ENCODE peak calls at places on chromosome 4, in six cellular contexts. One of them, this sample, is unnamed.

GRCh38 chr4:180664766-180665368 is 1578.3 kb upstream of the TENM3 start:
- DNase-seq in left ventricle myocardium inferior: no peak
- DNase-seq in lung: peak; percentile 73
- DNase-seq in IMR-90: peak; percentile 90
- DNase-seq in PC-9: peak; percentile 47
- DNase-seq in uterus: peak; percentile 20
- DNase-seq in this sample: peak; percentile 54

GRCh38 chr4:968621-969394 is 4.6 kb downstream of the DGKQ start:
- DNase-seq in IMR-90: no peak
- DNase-seq in PC-9: no peak
- DNase-seq in lung: no peak
- DNase-seq in uterus: no peak
- DNase-seq in left ventricle myocardium inferior: no peak
- DNase-seq in this sample: no peak

GRCh38 chr4:141571368-141571767 is 65.0 kb upstream of the IL15 start:
- DNase-seq in left ventricle myocardium inferior: no peak
- DNase-seq in uterus: no peak
- DNase-seq in IMR-90: peak; percentile 60
- DNase-seq in lung: no peak
- DNase-seq in PC-9: no peak
- DNase-seq in this sample: no peak

GRCh38 chr4:166972071-166972470 is 262.2 kb downstream of the SPOCK3 start:
- DNase-seq in IMR-90: no peak
- DNase-seq in PC-9: no peak
- DNase-seq in left ventricle myocardium inferior: no peak
- DNase-seq in lung: no peak
- DNase-seq in uterus: no peak
- DNase-seq in this sample: no peak

GRCh38 chr4:129095811-129096454 is at the start of gene C4orf33:
- DNase-seq in lung: peak; percentile 73
- DNase-seq in IMR-90: peak; percentile 66
- DNase-seq in uterus: peak; percentile 53
- DNase-seq in PC-9: peak; percentile 53
- DNase-seq in left ventricle myocardium inferior: peak; percentile 65
- DNase-seq in this sample: peak; percentile 74

GRCh38 chr4:110840221-110840654 is 217.4 kb upstream of the PITX2 start:
- DNase-seq in PC-9: no peak
- DNase-seq in IMR-90: peak; percentile 72
- DNase-seq in left ventricle myocardium inferior: no peak
- DNase-seq in uterus: no peak
- DNase-seq in lung: no peak
- DNase-seq in this sample: no peak

GRCh38 chr4:23873717-23874535 is 15.9 kb downstream of the PPARGC1A start:
- DNase-seq in lung: no peak
- DNase-seq in uterus: no peak
- DNase-seq in IMR-90: no peak
- DNase-seq in left ventricle myocardium inferior: no peak
- DNase-seq in PC-9: no peak
- DNase-seq in this sample: no peak

GRCh38 chr4:143359794-143360193 is 23.1 kb downstream of the GAB1 start:
- DNase-seq in IMR-90: no peak
- DNase-seq in lung: no peak
- DNase-seq in uterus: no peak
- DNase-seq in PC-9: no peak
- DNase-seq in left ventricle myocardium inferior: no peak
- DNase-seq in this sample: no peak

GRCh38 chr4:122914292-122914904 is 8.0 kb downstream of the NUDT6 start:
- DNase-seq in uterus: no peak
- DNase-seq in IMR-90: peak; percentile 68
- DNase-seq in lung: no peak
- DNase-seq in PC-9: no peak
- DNase-seq in left ventricle myocardium inferior: no peak
- DNase-seq in this sample: no peak

GRCh38 chr4:25075851-25076250 is 45.1 kb upstream of the LGI2 start:
- DNase-seq in lung: no peak
- DNase-seq in left ventricle myocardium inferior: no peak
- DNase-seq in IMR-90: no peak
- DNase-seq in uterus: no peak
- DNase-seq in PC-9: no peak
- DNase-seq in this sample: no peak

DNA sequence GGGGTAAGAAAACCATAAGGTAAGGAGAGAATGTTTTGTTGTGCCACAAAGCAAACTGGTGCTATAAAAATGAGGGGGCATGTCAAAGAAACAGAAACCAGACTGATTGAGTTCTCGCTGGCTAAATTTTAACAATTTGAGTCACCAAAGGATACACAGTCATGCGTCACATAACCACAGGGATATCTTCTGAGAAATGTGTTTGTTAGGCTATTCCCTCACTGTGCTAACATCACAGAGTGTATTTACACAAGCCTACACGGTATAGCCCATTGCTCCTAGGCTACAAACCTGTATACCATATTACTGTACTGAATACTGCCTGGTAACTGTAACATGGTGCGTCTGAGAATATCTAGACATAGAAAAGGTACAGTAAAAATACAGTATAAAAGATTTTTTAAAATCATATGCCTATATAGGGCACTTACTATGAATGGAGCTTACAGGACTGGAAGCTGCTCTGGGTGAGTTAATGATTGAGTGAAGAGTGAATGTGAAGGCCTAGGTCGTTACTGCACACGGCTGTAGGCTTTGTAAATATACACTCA is 50.1 kb downstream of the FBXW7 start:
- DNase-seq in IMR-90: peak; percentile 94
- DNase-seq in left ventricle myocardium inferior: no peak
- DNase-seq in PC-9: no peak
- DNase-seq in lung: no peak
- DNase-seq in uterus: no peak
- DNase-seq in this sample: no peak
- H3K4me3 ChIP-seq in IMR-90: peak overlapping the region; percentile 37
- H3K4me3 ChIP-seq in left ventricle myocardium inferior: no peak overlapping the region
- H3K4me3 ChIP-seq in PC-9: no peak overlapping the region
- H3K4me3 ChIP-seq in lung: no peak overlapping the region
- H3K4me3 ChIP-seq in uterus: no peak overlapping the region
- H3K4me3 ChIP-seq in this sample: no peak overlapping the region

GRCh38 chr4:38674206-38675144 is 10.5 kb downstream of the KLF3 start:
- DNase-seq in left ventricle myocardium inferior: no peak
- DNase-seq in PC-9: no peak
- DNase-seq in IMR-90: no peak
- DNase-seq in lung: no peak
- DNase-seq in uterus: no peak
- DNase-seq in this sample: no peak

GRCh38 chr4:38671594-38671943 is 7.6 kb downstream of the KLF3 start:
- DNase-seq in IMR-90: no peak
- DNase-seq in lung: no peak
- DNase-seq in left ventricle myocardium inferior: no peak
- DNase-seq in uterus: no peak
- DNase-seq in PC-9: no peak
- DNase-seq in this sample: no peak

GRCh38 chr4:38675167-38676121 is 11.4 kb downstream of the KLF3 start:
- DNase-seq in left ventricle myocardium inferior: peak; percentile 58
- DNase-seq in uterus: peak; percentile 74
- DNase-seq in IMR-90: peak; percentile 88
- DNase-seq in lung: peak; percentile 76
- DNase-seq in PC-9: peak; percentile 71
- DNase-seq in this sample: peak; percentile 68

GRCh38 chr4:38672247-38673071 is 8.5 kb downstream of the KLF3 start:
- DNase-seq in uterus: no peak
- DNase-seq in IMR-90: no peak
- DNase-seq in PC-9: no peak
- DNase-seq in left ventricle myocardium inferior: no peak
- DNase-seq in lung: no peak
- DNase-seq in this sample: no peak

GRCh38 chr4:38673109-38673978 is 9.3 kb downstream of the KLF3 start:
- DNase-seq in IMR-90: no peak
- DNase-seq in lung: peak; percentile 62
- DNase-seq in uterus: peak; percentile 63
- DNase-seq in PC-9: peak; percentile 62
- DNase-seq in left ventricle myocardium inferior: peak; percentile 67
- DNase-seq in this sample: peak; percentile 69
- H3K4me1 ChIP-seq in IMR-90: peaks cover 44% of the 10 kb centered on the region
- H3K4me1 ChIP-seq in lung: peaks cover 52% of the 10 kb centered on the region
- H3K4me1 ChIP-seq in uterus: peaks cover 30% of the 10 kb centered on the region
- H3K4me1 ChIP-seq in PC-9: peaks cover 78% of the 10 kb centered on the region
- H3K4me1 ChIP-seq in left ventricle myocardium inferior: peaks cover 100% of the 10 kb centered on the region
- H3K4me1 ChIP-seq in this sample: peaks cover 64% of the 10 kb centered on the region

GRCh38 chr4:137226221-137226620 is 306.1 kb downstream of the PCDH18 start:
- DNase-seq in PC-9: no peak
- DNase-seq in left ventricle myocardium inferior: no peak
- DNase-seq in IMR-90: no peak
- DNase-seq in uterus: no peak
- DNase-seq in lung: no peak
- DNase-seq in this sample: no peak

GRCh38 chr4:137226900-137227299 is 305.4 kb downstream of the PCDH18 start:
- DNase-seq in left ventricle myocardium inferior: no peak
- DNase-seq in uterus: no peak
- DNase-seq in PC-9: no peak
- DNase-seq in lung: no peak
- DNase-seq in IMR-90: peak; percentile 16
- DNase-seq in this sample: no peak
- TF ChIP-seq CTCF in left ventricle myocardium inferior: peak; percentile 15
- TF ChIP-seq CTCF in uterus: no peak
- TF ChIP-seq CTCF in PC-9: peak; percentile 40
- TF ChIP-seq CTCF in lung: no peak
- TF ChIP-seq CTCF in IMR-90: peak; percentile 28
- TF ChIP-seq CTCF in this sample: peak; percentile 31

GRCh38 chr4:119317996-119318395 is 3.9 kb downstream of the FABP2 start:
- DNase-seq in lung: no peak
- DNase-seq in IMR-90: no peak
- DNase-seq in PC-9: no peak
- DNase-seq in left ventricle myocardium inferior: no peak
- DNase-seq in uterus: no peak
- DNase-seq in this sample: no peak
- H3K4me3 ChIP-seq in lung: no peak overlapping the region
- H3K4me3 ChIP-seq in IMR-90: no peak overlapping the region
- H3K4me3 ChIP-seq in PC-9: no peak overlapping the region
- H3K4me3 ChIP-seq in left ventricle myocardium inferior: no peak overlapping the region
- H3K4me3 ChIP-seq in uterus: no peak overlapping the region
- H3K4me3 ChIP-seq in this sample: no peak overlapping the region

GRCh38 chr4:67624939-67625338 is 66.4 kb downstream of the STAP1 start:
- DNase-seq in IMR-90: no peak
- DNase-seq in lung: no peak
- DNase-seq in left ventricle myocardium inferior: no peak
- DNase-seq in uterus: no peak
- DNase-seq in PC-9: no peak
- DNase-seq in this sample: no peak
- H3K4me1 ChIP-seq in IMR-90: no peaks in the 10 kb centered on the region
- H3K4me1 ChIP-seq in lung: no peaks in the 10 kb centered on the region
- H3K4me1 ChIP-seq in left ventricle myocardium inferior: no peaks in the 10 kb centered on the region
- H3K4me1 ChIP-seq in uterus: no peaks in the 10 kb centered on the region
- H3K4me1 ChIP-seq in PC-9: no peaks in the 10 kb centered on the region
- H3K4me1 ChIP-seq in this sample: no peaks in the 10 kb centered on the region

DNA sequence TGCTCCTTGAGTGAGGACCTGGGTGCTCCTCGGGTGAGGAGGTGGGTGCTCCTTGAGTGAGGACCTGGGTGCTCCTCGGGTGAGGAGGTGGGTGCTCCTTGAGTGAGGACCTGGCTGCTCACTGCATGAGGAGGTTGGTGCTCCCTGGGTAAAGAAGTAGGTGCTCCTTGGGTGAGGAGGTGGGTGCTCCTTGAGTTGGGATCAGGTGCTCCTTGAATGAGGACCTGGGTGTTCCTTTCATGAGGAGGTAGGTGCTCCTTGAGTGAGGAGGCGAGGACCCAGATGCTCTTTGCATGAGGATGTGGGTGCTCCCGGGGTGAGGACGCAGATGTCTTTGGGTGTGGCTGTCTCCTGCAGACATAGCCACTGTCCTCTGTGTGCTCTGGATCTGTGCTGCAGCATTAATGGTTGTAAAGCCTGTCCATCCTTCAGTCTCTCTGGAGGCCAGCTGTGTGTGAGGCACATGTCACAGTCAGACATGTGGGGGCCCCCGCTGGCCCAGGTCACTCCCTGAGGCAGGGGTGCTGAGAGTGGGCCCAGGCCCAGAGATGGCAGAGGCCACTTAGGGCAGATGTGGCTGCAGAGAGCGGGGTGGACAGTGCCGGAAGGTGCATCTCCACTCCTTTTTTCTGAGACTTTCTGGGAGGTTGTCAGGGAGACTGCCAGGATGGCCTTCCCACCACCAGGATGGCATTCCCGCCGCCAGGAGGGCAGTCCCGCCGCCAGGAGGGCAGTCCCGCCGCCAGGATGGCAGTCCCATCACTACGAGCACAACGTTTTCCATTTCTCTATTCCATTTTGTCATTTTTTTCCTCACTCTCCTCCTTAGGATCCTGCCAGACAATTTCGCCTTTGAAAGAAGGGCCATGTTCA is 101.8 kb downstream of the HMX1 start:
- DNase-seq in IMR-90: no peak
- DNase-seq in left ventricle myocardium inferior: peak; percentile 1
- DNase-seq in PC-9: no peak
- DNase-seq in uterus: no peak
- DNase-seq in lung: no peak
- DNase-seq in this sample: no peak
- TF ChIP-seq CTCF in IMR-90: no peak
- TF ChIP-seq CTCF in left ventricle myocardium inferior: no peak
- TF ChIP-seq CTCF in PC-9: no peak
- TF ChIP-seq CTCF in uterus: no peak
- TF ChIP-seq CTCF in lung: no peak
- TF ChIP-seq CTCF in this sample: no peak

GRCh38 chr4:163161536-163162205 is 5.0 kb downstream of the NAF1 start:
- DNase-seq in IMR-90: peak; percentile 95
- DNase-seq in PC-9: no peak
- DNase-seq in left ventricle myocardium inferior: no peak
- DNase-seq in lung: no peak
- DNase-seq in uterus: no peak
- DNase-seq in this sample: no peak

DNA sequence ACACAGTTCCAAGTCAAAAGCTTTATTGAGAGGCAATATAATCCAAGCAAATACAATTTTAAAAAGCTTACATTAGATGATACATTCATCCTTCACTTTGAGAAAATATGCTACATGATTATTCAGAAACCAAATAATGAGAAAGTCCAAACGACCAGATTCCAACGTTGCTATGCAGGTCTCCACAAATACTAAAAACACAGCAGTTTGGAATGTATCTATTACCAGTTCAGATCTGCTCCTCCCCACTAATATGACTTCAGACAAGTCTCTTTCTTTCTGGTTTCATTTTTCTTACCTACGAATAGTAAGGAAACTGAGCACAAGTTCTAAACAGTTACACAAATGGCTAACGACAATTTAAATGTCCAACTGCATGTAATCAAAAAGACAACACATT is 9.5 kb downstream of the NAF1 start:
- DNase-seq in left ventricle myocardium inferior: no peak
- DNase-seq in uterus: no peak
- DNase-seq in lung: no peak
- DNase-seq in IMR-90: peak; percentile 88
- DNase-seq in PC-9: no peak
- DNase-seq in this sample: no peak
- H3K4me3 ChIP-seq in left ventricle myocardium inferior: no peak overlapping the region
- H3K4me3 ChIP-seq in uterus: no peak overlapping the region
- H3K4me3 ChIP-seq in lung: no peak overlapping the region
- H3K4me3 ChIP-seq in IMR-90: peak overlapping the region; percentile 23
- H3K4me3 ChIP-seq in PC-9: no peak overlapping the region
- H3K4me3 ChIP-seq in this sample: no peak overlapping the region

GRCh38 chr4:108036252-108036651 is 46.6 kb downstream of the HADH start:
- DNase-seq in left ventricle myocardium inferior: no peak
- DNase-seq in uterus: no peak
- DNase-seq in PC-9: no peak
- DNase-seq in IMR-90: no peak
- DNase-seq in lung: no peak
- DNase-seq in this sample: peak; percentile 48
- H3K4me1 ChIP-seq in left ventricle myocardium inferior: peaks cover 15% of the 10 kb centered on the region
- H3K4me1 ChIP-seq in uterus: no peaks in the 10 kb centered on the region
- H3K4me1 ChIP-seq in PC-9: no peaks in the 10 kb centered on the region
- H3K4me1 ChIP-seq in IMR-90: no peaks in the 10 kb centered on the region
- H3K4me1 ChIP-seq in lung: no peaks in the 10 kb centered on the region
- H3K4me1 ChIP-seq in this sample: no peaks in the 10 kb centered on the region